ENCODE peak calls at places on chromosomes 1 and 21, in seven cellular contexts. K, O, Z, L, A, N and R are unnamed samples.

GRCh38 chr1:194233069-194233468 is 1046.7 kb upstream of the B3GALT2 start:
- DNase-seq in A (no peak), O (no peak), Z (no peak), L (no peak), K (no peak), N (no peak), R (peak)

GRCh38 chr1:44803312-44804095 is 3.3 kb downstream of the PLK3 start:
- DNase-seq in Z (no peak), A (no peak), O (no peak), K (no peak), N (no peak), L (no peak), R (no peak)

GRCh38 chr1:60234761-60235160 is 161.2 kb upstream of the C1orf87 start:
- DNase-seq in K (no peak), Z (no peak), L (no peak), N (no peak), A (no peak), O (no peak), R (no peak)

GRCh38 chr1:230251644-230252191 is 174.4 kb downstream of the PGBD5 start:
- DNase-seq in K (no peak), Z (no peak), N (no peak), O (no peak), A (no peak), L (no peak), R (no peak)

GRCh38 chr21:37263827-37264226 is 3.3 kb downstream of the VPS26C start:
- DNase-seq in L (no peak), O (no peak), Z (no peak), N (no peak), K (no peak), A (no peak), R (no peak)

GRCh38 chr21:41729701-41730368 is 37.0 kb downstream of the RIPK4 start:
- DNase-seq in L (no peak), K (no peak), Z (no peak), A (no peak), O (no peak), N (no peak), R (no peak)

GRCh38 chr1:220878223-220879081 is 791 bp upstream of the HLX start:
- DNase-seq in N (no peak), L (no peak), K (no peak), O (no peak), A (no peak), Z (no peak), R (no peak)

GRCh38 chr1:110616587-110616986 is 10.4 kb upstream of the KCNA2 start:
- DNase-seq in A (no peak), Z (no peak), L (no peak), N (peak), K (no peak), O (no peak), R (peak)

GRCh38 chr1:2583871-2584341 is 2.7 kb upstream of the PRXL2B start:
- DNase-seq in A (no peak), O (no peak), N (peak), Z (no peak), K (no peak), L (no peak), R (no peak)

GRCh38 chr1:115069626-115070308 is 19.5 kb downstream of the TSPAN2 start:
- DNase-seq in N (no peak), K (no peak), L (no peak), A (no peak), Z (no peak), O (no peak), R (no peak)

GRCh38 chr1:15684042-15684461 is at the start of gene PLEKHM2:
- DNase-seq in N (peak), Z (no peak), A (no peak), O (peak), K (no peak), L (peak), R (peak)

GRCh38 chr1:170253180-170253579 is 107.4 kb downstream of the NTMT2 start:
- DNase-seq in K (no peak), A (no peak), N (no peak), Z (no peak), L (no peak), O (no peak), R (no peak)

GRCh38 chr1:27137022-27137542 is 17.8 kb downstream of the SLC9A1 start:
- DNase-seq in Z (no peak), A (peak), O (no peak), L (no peak), N (peak), K (no peak), R (no peak)

GRCh38 chr1:225962440-225962975 is 21.5 kb upstream of the LEFTY2 start:
- DNase-seq in K (no peak), O (peak), Z (no peak), L (no peak), A (peak), N (no peak), R (no peak)

GRCh38 chr1:168942165-168942564 is 164.3 kb upstream of the ATP1B1 start:
- DNase-seq in A (no peak), L (no peak), Z (no peak), N (no peak), K (no peak), O (no peak), R (peak)

GRCh38 chr1:21520899-21521716 is 11.9 kb downstream of the ALPL start:
- DNase-seq in L (no peak), O (no peak), K (no peak), Z (no peak), N (no peak), A (no peak), R (no peak)

GRCh38 chr1:81560629-81561028 is 240.1 kb upstream of the ADGRL2 start:
- DNase-seq in Z (no peak), K (no peak), N (no peak), O (no peak), L (no peak), A (no peak), R (no peak)

GRCh38 chr21:42254631-42255030 is 35.7 kb downstream of the ABCG1 start:
- DNase-seq in N (no peak), K (no peak), O (no peak), L (no peak), Z (no peak), A (no peak), R (no peak)

GRCh38 chr1:27233677-27234053 is 767 bp upstream of the WDTC1 start:
- DNase-seq in L (no peak), K (no peak), N (no peak), O (no peak), A (peak), Z (no peak), R (no peak)

GRCh38 chr1:222618001-222618879 is at the start of gene MIA3:
- DNase-seq in K (peak), O (peak), Z (no peak), A (peak), N (peak), L (peak), R (peak)

GRCh38 chr1:234654002-234654733 is 44.2 kb upstream of the IRF2BP2 start:
- DNase-seq in N (no peak), A (no peak), O (no peak), K (no peak), Z (no peak), L (no peak), R (no peak)

GRCh38 chr1:58460469-58460868 is 86.1 kb downstream of the OMA1 start:
- DNase-seq in Z (no peak), L (peak), K (no peak), A (no peak), O (peak), N (no peak), R (peak)

GRCh38 chr1:201742476-201742875 is 86.5 kb upstream of the IPO9 start:
- DNase-seq in Z (no peak), K (no peak), N (no peak), L (no peak), A (no peak), O (no peak), R (no peak)

GRCh38 chr1:203321273-203322052 is 16.1 kb downstream of the BTG2 start:
- DNase-seq in L (no peak), K (no peak), A (no peak), Z (no peak), O (no peak), N (no peak), R (no peak)

GRCh38 chr1:8134546-8135235 is 108.6 kb upstream of the ERRFI1 start:
- DNase-seq in A (no peak), L (no peak), K (no peak), Z (no peak), O (no peak), N (no peak), R (no peak)

GRCh38 chr1:85582687-85583354 is 2.3 kb downstream of the CCN1 start:
- DNase-seq in N (no peak), O (no peak), K (no peak), A (no peak), L (no peak), Z (no peak), R (peak)

GRCh38 chr1:169836198-169836597 is 41.5 kb upstream of the METTL18 start:
- DNase-seq in K (no peak), Z (no peak), N (no peak), L (no peak), A (no peak), O (no peak), R (no peak)

GRCh38 chr1:87176090-87176489 is 152.6 kb upstream of the LMO4 start:
- DNase-seq in K (no peak), O (no peak), Z (no peak), L (no peak), A (no peak), N (no peak), R (no peak)

GRCh38 chr1:223474804-223475203 is 81.6 kb downstream of the CCDC185 start:
- DNase-seq in N (no peak), O (no peak), L (no peak), K (no peak), Z (no peak), A (no peak), R (no peak)

GRCh38 chr1:233005703-233006102 is 55.3 kb downstream of the NTPCR start:
- DNase-seq in L (peak), A (no peak), N (no peak), Z (peak), K (no peak), O (no peak), R (peak)

GRCh38 chr1:236301080-236301957 is 19.6 kb upstream of the ERO1B start:
- DNase-seq in Z (no peak), K (no peak), O (no peak), L (no peak), A (no peak), N (peak), R (no peak)

GRCh38 chr1:187417524-187417923 is 588.8 kb downstream of the PLA2G4A start:
- DNase-seq in A (no peak), O (no peak), K (no peak), Z (no peak), L (no peak), N (no peak), R (no peak)

GRCh38 chr21:41766883-41767605 is at the start of gene RIPK4:
- DNase-seq in L (peak), O (peak), N (peak), A (peak), K (no peak), Z (no peak), R (peak)

GRCh38 chr1:181317261-181317924 is 165.9 kb upstream of the CACNA1E start:
- DNase-seq in L (no peak), A (no peak), O (peak), K (no peak), N (no peak), Z (no peak), R (no peak)

GRCh38 chr1:228860911-228861829 is 125.9 kb downstream of the RHOU start:
- DNase-seq in N (peak), Z (peak), A (no peak), K (no peak), L (peak), O (no peak), R (peak)

GRCh38 chr1:111621050-111621449 is 1.5 kb downstream of the RAP1A start:
- DNase-seq in N (no peak), O (no peak), Z (no peak), A (no peak), K (no peak), L (peak), R (no peak)

GRCh38 chr1:247147781-247148180 is 24.0 kb downstream of the ZNF124 start:
- DNase-seq in A (no peak), O (no peak), Z (no peak), L (no peak), K (no peak), N (no peak), R (no peak)

GRCh38 chr1:164637461-164638375 is 78.7 kb downstream of the PBX1 start:
- DNase-seq in N (peak), L (peak), K (no peak), A (no peak), O (no peak), Z (peak), R (peak)